ENCODE peak calls at places on chromosomes 16 and 17, in five cellular contexts. U is K562, G is neural progenitor cell, X is H1, F is fibroblast of lung. K is an unnamed sample.
A peak's percentile ranks its signal among the peaks of the same experiment; 100 is the strongest.

GRCh38 chr16:85471469-85472431 is 141.4 kb upstream of the GSE1 start:
- DNase-seq in U (no peak), G (no peak), X (no peak), F (no peak), K (no peak)

GRCh38 chr17:44733753-44734152 is 25.0 kb upstream of the ADAM11 start:
- DNase-seq in U (no peak), G (peak; percentile 56), X (no peak), F (no peak), K (no peak)

GRCh38 chr17:38798614-38799500 is 499 bp downstream of the PIP4K2B start:
- DNase-seq in U (peak; percentile 82), G (peak; percentile 57), X (no peak), F (peak; percentile 44), K (no peak)

GRCh38 chr17:50459081-50459676 is 9.5 kb downstream of the CHAD start:
- DNase-seq in U (no peak), G (no peak), X (no peak), F (peak; percentile 12), K (no peak)

GRCh38 chr16:57498031-57498430 is 11.7 kb upstream of the DOK4 start:
- DNase-seq in U (no peak), G (no peak), X (no peak), F (no peak), K (no peak)

GRCh38 chr17:36939059-36939943 is 2.0 kb downstream of the LHX1 start:
- DNase-seq in U (no peak), G (peak; percentile 45), X (no peak), F (no peak), K (no peak)

GRCh38 chr17:35192708-35193107 is 1.5 kb downstream of the SLC35G3 start:
- DNase-seq in U (no peak), G (no peak), X (no peak), F (no peak), K (no peak)

GRCh38 chr17:64507418-64507766 is 615 bp downstream of the CEP95 start:
- DNase-seq in U (peak; percentile 27), G (peak; percentile 86), X (no peak), F (peak; percentile 77), K (no peak)

GRCh38 chr17:29892201-29892600 is 37.8 kb downstream of the SSH2 start:
- DNase-seq in U (no peak), G (no peak), X (no peak), F (no peak), K (no peak)

GRCh38 chr16:82016268-82016667 is 5.0 kb upstream of the SDR42E1 start:
- DNase-seq in U (peak; percentile 45), G (no peak), X (no peak), F (peak; percentile 24), K (no peak)

GRCh38 chr16:11431915-11432465 is 86.7 kb downstream of the RMI2 start:
- DNase-seq in U (no peak), G (no peak), X (no peak), F (peak; percentile 38), K (no peak)

GRCh38 chr16:71746442-71747046 is 22.0 kb upstream of the PHLPP2 start:
- DNase-seq in U (peak; percentile 46), G (peak; percentile 47), X (no peak), F (peak; percentile 62), K (no peak)

GRCh38 chr17:73071387-73071999 is 21.0 kb downstream of the SLC39A11 start:
- DNase-seq in U (no peak), G (no peak), X (no peak), F (peak; percentile 60), K (no peak)

GRCh38 chr17:33072421-33073175 is 81.0 kb downstream of the SPACA3 start:
- DNase-seq in U (no peak), G (no peak), X (no peak), F (no peak), K (no peak)

GRCh38 chr17:76868669-76869208 is 535 bp downstream of the MGAT5B start:
- DNase-seq in U (peak; percentile 72), G (peak; percentile 67), X (no peak), F (no peak), K (no peak)

GRCh38 chr16:88810166-88810867 is 1.4 kb downstream of the APRT start:
- DNase-seq in U (no peak), G (no peak), X (no peak), F (no peak), K (no peak)

GRCh38 chr17:72338304-72338703 is 217.5 kb downstream of the SOX9 start:
- DNase-seq in U (no peak), G (no peak), X (no peak), F (no peak), K (no peak)

GRCh38 chr16:12690024-12690423 is 113.7 kb downstream of the CPPED1 start:
- DNase-seq in U (no peak), G (no peak), X (no peak), F (no peak), K (no peak)

GRCh38 chr17:80272366-80272765 is 11.7 kb downstream of the RNF213 start:
- DNase-seq in U (no peak), G (no peak), X (no peak), F (no peak), K (no peak)

GRCh38 chr16:82192665-82193064 is 22.6 kb upstream of the MPHOSPH6 start:
- DNase-seq in U (no peak), G (no peak), X (no peak), F (peak; percentile 62), K (no peak)

GRCh38 chr16:56349086-56349415 is 76.3 kb downstream of the AMFR start:
- DNase-seq in U (no peak), G (no peak), X (no peak), F (no peak), K (no peak)

GRCh38 chr16:29821663-29822115 is 1.4 kb downstream of the MVP start:
- DNase-seq in U (no peak), G (no peak), X (no peak), F (peak; percentile 80), K (no peak)
- H3K9ac ChIP-seq in U (no peak overlapping the region), G (no peak overlapping the region), X (no peak overlapping the region), F (peak overlapping the region; percentile 80), K (peak overlapping the region; percentile 76)

DNA sequence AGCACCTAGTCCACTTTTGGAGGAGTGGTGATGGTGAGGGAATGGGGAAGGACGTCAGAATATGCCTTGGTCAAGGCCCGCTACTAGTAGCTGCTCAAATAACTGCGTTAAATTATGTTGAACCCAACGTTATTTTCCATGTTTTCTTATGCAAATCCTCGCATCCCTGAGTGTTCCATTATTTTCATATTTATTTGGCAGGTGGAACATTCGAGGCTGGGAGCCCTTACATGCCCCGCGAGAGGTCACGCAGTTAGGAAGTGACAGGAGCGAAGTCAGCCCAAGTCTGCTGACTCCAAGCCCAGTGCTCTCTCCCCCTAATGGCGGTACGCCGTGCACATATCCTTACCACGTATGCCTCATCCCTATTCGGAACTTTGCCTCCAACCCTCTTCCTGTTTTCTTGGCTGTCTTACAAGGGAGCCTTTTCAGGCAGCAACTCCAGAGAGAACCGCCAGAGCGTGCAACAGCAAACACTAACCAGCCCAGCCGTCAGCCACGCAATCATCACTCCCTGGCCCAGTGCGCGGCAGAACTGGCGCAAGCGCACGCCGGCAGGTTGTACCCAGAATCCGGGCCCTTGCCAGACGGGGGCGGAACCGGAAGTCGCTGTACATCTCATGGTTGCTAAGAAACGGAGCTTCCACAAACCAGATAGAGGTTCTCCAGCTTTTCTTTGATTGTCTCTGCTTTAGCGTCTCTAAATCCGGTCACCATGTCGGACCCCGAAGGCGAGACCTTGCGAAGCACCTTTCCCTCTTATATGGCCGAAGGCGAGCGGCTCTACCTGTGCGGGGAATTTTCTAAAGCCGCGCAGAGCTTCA is at the start of gene ODAD4:
- DNase-seq in U (peak; percentile 92), G (peak; percentile 97), X (peak; percentile 77), F (peak; percentile 98), K (peak; percentile 54)
- TF ChIP-seq CTCF in U (peak; percentile 69), G (peak; percentile 47), X (no peak), F (peak; percentile 39), K (peak; percentile 64)

GRCh38 chr17:48620497-48621139 is 5.5 kb upstream of the HOXB8 start:
- DNase-seq in U (no peak), G (no peak), X (no peak), F (no peak), K (no peak)

GRCh38 chr17:48619821-48620496 is 4.9 kb upstream of the HOXB8 start:
- DNase-seq in U (no peak), G (peak; percentile 57), X (no peak), F (no peak), K (no peak)

GRCh38 chr17:48623583-48623982 is 2.6 kb downstream of the HOXB9 start:
- DNase-seq in U (no peak), G (no peak), X (no peak), F (no peak), K (no peak)

GRCh38 chr17:48622857-48623256 is 3.3 kb downstream of the HOXB9 start:
- DNase-seq in U (no peak), G (no peak), X (no peak), F (no peak), K (no peak)

DNA sequence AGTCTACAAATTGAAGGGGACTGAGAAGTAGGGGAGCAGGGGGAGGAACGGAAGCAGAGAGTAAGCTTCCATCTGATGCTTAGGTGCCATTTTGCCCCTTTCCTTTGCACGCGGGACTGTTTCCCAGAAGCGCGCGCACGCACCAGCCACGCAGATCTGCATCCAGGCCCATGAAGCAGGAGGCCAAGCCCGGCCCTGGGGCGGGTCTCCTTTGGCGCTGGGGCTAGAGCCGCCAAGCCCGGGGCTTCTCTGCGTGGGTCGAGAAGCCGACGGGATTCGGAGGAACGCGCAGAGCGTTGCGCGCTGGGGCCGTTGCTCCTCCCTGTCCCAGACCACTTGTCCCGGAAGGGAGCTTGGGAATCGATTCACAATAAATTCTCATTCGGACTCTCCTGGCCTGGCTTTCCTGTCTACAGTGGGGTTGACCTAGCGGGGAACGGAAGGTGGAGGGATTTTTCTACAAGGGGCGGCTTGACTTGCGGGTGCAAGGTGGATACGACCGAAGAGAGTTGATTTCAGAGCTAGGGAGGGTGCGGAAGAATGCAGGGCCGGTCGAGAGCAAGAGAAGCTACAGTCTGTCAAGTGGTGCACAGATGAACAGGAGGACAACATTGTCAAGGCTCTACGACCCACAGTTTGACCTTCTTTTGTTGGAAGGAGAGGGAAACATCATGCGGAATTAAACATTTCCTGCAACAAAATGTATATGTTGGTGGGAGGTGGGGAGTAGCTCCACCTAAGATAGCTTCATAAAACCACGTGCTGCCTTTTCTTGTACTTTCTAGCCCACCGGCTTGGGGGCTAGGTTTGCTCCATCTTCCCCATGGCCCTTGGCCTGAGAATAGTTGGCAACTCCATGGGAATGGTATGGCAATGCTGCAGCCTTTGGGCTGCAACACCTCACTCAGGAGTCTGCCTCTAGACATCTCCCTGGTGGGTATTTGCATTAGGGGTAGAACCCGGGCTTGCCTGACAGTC is 4.5 kb downstream of the HOXB9 start:
- DNase-seq in U (no peak), G (no peak), X (no peak), F (no peak), K (no peak)
- TF ChIP-seq EZH2 in U (no peak), G (peak; percentile 91), X (peak; percentile 96), F (peak; percentile 91), K (peak; percentile 81)

DNA sequence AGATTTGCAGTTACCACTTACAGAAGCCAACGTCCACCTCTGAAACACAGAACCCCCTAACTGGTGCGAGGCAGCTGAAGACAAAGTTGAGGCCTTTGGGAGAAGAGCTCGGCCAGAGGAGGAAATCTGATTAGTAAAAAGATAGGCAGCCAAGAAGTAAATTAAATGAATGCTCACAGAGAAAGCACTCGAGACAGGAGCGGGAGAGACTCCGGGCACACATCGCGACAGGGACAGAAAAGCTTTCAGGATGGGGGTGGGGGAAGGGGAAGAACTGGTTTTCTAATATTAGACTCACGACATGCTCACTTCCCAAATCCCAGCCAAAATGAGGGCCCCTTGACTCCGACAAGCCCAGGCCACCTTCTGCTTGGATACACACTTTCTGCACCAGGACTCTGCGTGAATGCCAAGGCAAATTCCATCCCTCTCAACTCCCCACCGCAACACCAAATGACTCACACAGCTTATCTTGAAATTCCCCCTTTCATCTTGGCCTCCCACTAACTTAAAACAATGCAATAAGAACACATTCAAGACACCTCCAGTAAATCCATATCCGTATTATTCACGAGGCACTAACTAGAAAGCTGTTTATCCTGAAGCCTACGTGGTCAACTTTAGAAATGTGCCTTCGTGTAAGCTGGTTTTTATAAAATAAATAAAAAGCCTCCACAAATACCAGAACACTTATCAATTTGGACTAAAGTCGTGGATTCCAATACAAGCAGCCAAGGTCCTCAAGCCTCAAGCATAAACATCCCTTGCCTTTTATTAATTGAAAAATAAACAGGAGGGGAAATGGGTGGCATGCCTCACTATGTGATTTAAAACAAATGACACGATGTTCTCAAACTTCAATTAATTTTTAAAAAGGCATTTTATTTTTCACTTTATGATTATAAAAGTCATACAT is 46.1 kb downstream of the NXN start:
- DNase-seq in U (peak; percentile 17), G (peak; percentile 61), X (no peak), F (peak; percentile 92), K (peak; percentile 81)
- H3K9ac ChIP-seq in U (no peak overlapping the region), G (no peak overlapping the region), X (peak overlapping the region; percentile 40), F (no peak overlapping the region), K (peak overlapping the region; percentile 68)

K was measured in keratinocyte.